ENCODE peak calls at places on chromosome 20, in seven cellular contexts. N is astrocyte, V is fibroblast of lung, O is neural progenitor cell, A is endothelial cell of umbilical vein, D is neuronal stem cell, M is H9. H is an unnamed sample. For H3K9me3, the result is how much of the 10 kb centered on the place peaks cover.

GRCh38 chr20:37299718-37300529 is 10.5 kb downstream of the MANBAL start:
- DNase-seq in N (peak), V (peak), O (no peak), A (no peak), D (no peak), M (no peak), H (peak)

GRCh38 chr20:56429496-56429895 is 17.4 kb downstream of the CASS4 start:
- DNase-seq in N (peak), V (peak), O (no peak), A (peak), D (no peak), M (no peak), H (peak)

GRCh38 chr20:44650777-44651493 is 564 bp downstream of the ADA start:
- DNase-seq in N (no peak), V (no peak), O (no peak), A (peak), D (no peak), M (no peak), H (no peak)

GRCh38 chr20:64188682-64189529 is 24.7 kb downstream of the MYT1 start:
- DNase-seq in N (peak), V (peak), O (peak), A (peak), D (peak), M (peak), H (peak)

GRCh38 chr20:45826381-45827019 is 612 bp downstream of the TNNC2 start:
- DNase-seq in N (no peak), V (no peak), O (no peak), A (no peak), D (no peak), M (no peak), H (peak)

GRCh38 chr20:45325367-45325766 is 17.3 kb upstream of the MATN4 start:
- DNase-seq in N (no peak), V (no peak), O (peak), A (no peak), D (no peak), M (no peak), H (no peak)

GRCh38 chr20:57095426-57095825 is 171.0 kb downstream of the BMP7 start:
- DNase-seq in N (no peak), V (no peak), O (no peak), A (no peak), D (no peak), M (no peak), H (no peak)

GRCh38 chr20:43658723-43659419 is 8.0 kb upstream of the MYBL2 start:
- DNase-seq in N (no peak), V (no peak), O (no peak), A (no peak), D (no peak), M (no peak), H (no peak)

GRCh38 chr20:39822667-39823066 is 860.5 kb downstream of the DHX35 start:
- DNase-seq in N (peak), V (peak), O (no peak), A (peak), D (no peak), M (no peak), H (peak)

GRCh38 chr20:9903048-9903651 is 64.3 kb upstream of the PAK5 start:
- DNase-seq in N (no peak), V (no peak), O (peak), A (peak), D (peak), M (peak), H (peak)

GRCh38 chr20:1163653-1164052 is 21.1 kb downstream of the TMEM74B start:
- DNase-seq in N (no peak), V (no peak), O (no peak), A (no peak), D (no peak), M (no peak), H (no peak)

GRCh38 chr20:37807901-37808751 is 94.8 kb upstream of the VSTM2L start:
- DNase-seq in N (no peak), V (no peak), O (peak), A (peak), D (no peak), M (no peak), H (no peak)

GRCh38 chr20:8161262-8162071 is 29.4 kb downstream of the PLCB1 start:
- DNase-seq in N (no peak), V (peak), O (no peak), A (peak), D (no peak), M (no peak), H (no peak)

GRCh38 chr20:53692465-53693067 is 98.9 kb upstream of the ZNF217 start:
- DNase-seq in N (peak), V (peak), O (no peak), A (peak), D (no peak), M (no peak), H (peak)

GRCh38 chr20:24627926-24628325 is 158.5 kb downstream of the SYNDIG1 start:
- DNase-seq in N (no peak), V (no peak), O (no peak), A (no peak), D (no peak), M (no peak), H (no peak)

GRCh38 chr20:36202891-36203338 is 33.4 kb upstream of the AAR2 start:
- DNase-seq in N (peak), V (peak), O (peak), A (peak), D (peak), M (peak), H (peak)

GRCh38 chr20:60365063-60365640 is 406.9 kb downstream of the CDH26 start:
- DNase-seq in N (no peak), V (no peak), O (peak), A (no peak), D (no peak), M (peak), H (no peak)

GRCh38 chr20:25525857-25526256 is 59.5 kb downstream of the NINL start:
- DNase-seq in N (peak), V (peak), O (no peak), A (no peak), D (no peak), M (no peak), H (peak)

GRCh38 chr20:37226889-37227288 is 34.7 kb downstream of the GHRH start:
- DNase-seq in N (peak), V (peak), O (no peak), A (no peak), D (no peak), M (no peak), H (no peak)

GRCh38 chr20:1533059-1533458 is 24.4 kb downstream of the SIRPD start:
- DNase-seq in N (no peak), V (no peak), O (peak), A (peak), D (no peak), M (peak), H (no peak)

GRCh38 chr20:48195121-48195870 is 410.0 kb upstream of the SULF2 start:
- DNase-seq in N (no peak), V (no peak), O (no peak), A (no peak), D (no peak), M (no peak), H (no peak)

GRCh38 chr20:9392892-9393857 is 121.2 kb upstream of the LAMP5 start:
- DNase-seq in N (peak), V (peak), O (peak), A (peak), D (peak), M (peak), H (peak)

GRCh38 chr20:38825901-38826625 is 20.6 kb downstream of the PPP1R16B start:
- DNase-seq in N (peak), V (peak), O (peak), A (peak), D (peak), M (no peak), H (peak)

GRCh38 chr20:47318596-47319516 is 37.6 kb downstream of the ZMYND8 start:
- DNase-seq in N (peak), V (peak), O (peak), A (peak), D (no peak), M (peak), H (peak)

GRCh38 chr20:39775110-39775509 is 813.0 kb downstream of the DHX35 start:
- DNase-seq in N (peak), V (peak), O (no peak), A (peak), D (no peak), M (no peak), H (peak)

GRCh38 chr20:63594043-63594561 is 20.1 kb upstream of the HELZ2 start:
- DNase-seq in N (peak), V (peak), O (no peak), A (peak), D (no peak), M (no peak), H (peak)

GRCh38 chr20:36434383-36434782 is 106.9 kb upstream of the MYL9 start:
- DNase-seq in N (no peak), V (no peak), O (no peak), A (no peak), D (no peak), M (no peak), H (no peak)

GRCh38 chr20:36571564-36572504 is 1.6 kb upstream of the TGIF2 start:
- DNase-seq in N (no peak), V (no peak), O (peak), A (no peak), D (no peak), M (peak), H (no peak)

GRCh38 chr20:5095931-5096330 is 23.8 kb downstream of the PCNA start:
- DNase-seq in N (no peak), V (no peak), O (no peak), A (no peak), D (no peak), M (no peak), H (no peak)

GRCh38 chr20:16407251-16408067 is 165.8 kb downstream of the KIF16B start:
- DNase-seq in N (no peak), V (peak), O (no peak), A (no peak), D (no peak), M (no peak), H (peak)

GRCh38 chr20:36569847-36570429 is 3.5 kb upstream of the TGIF2 start:
- DNase-seq in N (peak), V (peak), O (no peak), A (no peak), D (no peak), M (peak), H (peak)

GRCh38 chr20:33130553-33130952 is 37.4 kb upstream of the BPIFA2 start:
- DNase-seq in N (peak), V (peak), O (no peak), A (no peak), D (no peak), M (no peak), H (peak)

GRCh38 chr20:45343445-45343866 is 4.8 kb downstream of the SDC4 start:
- DNase-seq in N (no peak), V (no peak), O (no peak), A (no peak), D (no peak), M (no peak), H (peak)

GRCh38 chr20:31681128-31681727 is 41.4 kb downstream of the BCL2L1 start:
- DNase-seq in N (no peak), V (no peak), O (no peak), A (no peak), D (no peak), M (no peak), H (no peak)

GRCh38 chr20:31682927-31683326 is 39.7 kb downstream of the BCL2L1 start:
- DNase-seq in N (no peak), V (no peak), O (no peak), A (peak), D (no peak), M (no peak), H (no peak)

GRCh38 chr20:31680286-31681127 is 42.2 kb downstream of the BCL2L1 start:
- DNase-seq in N (no peak), V (no peak), O (no peak), A (no peak), D (no peak), M (no peak), H (no peak)

GRCh38 chr20:31681769-31682168 is 40.9 kb downstream of the BCL2L1 start:
- DNase-seq in N (no peak), V (no peak), O (no peak), A (no peak), D (no peak), M (no peak), H (no peak)

DNA sequence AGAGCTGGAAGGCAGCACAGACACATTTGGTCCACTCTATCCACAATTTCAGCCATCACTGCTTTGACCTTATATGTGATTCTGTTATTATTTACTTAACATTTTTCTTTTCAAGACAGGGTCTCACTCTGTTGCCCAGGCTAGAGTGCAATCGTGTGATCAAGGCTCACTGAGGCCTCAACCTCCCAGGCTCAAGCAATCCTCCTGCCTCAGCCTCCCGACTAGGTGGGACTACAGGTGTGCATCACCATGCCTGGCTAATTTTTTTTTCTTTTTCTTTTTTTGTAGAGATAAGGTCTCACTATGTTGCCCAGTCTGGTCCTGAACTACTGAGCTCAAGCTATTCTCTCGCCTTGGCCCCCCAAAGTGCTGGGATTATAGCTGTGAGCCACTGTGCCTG is 40.3 kb downstream of the BCL2L1 start:
- DNase-seq in N (no peak), V (no peak), O (no peak), A (no peak), D (no peak), M (no peak), H (no peak)
- H3K9ac ChIP-seq in N (no peak), V (no peak), O (no peak), A (no peak), D (no peak), M (no peak), H (no peak)

GRCh38 chr20:29301624-29302259 is 1955.7 kb upstream of the DEFB115 start:
- DNase-seq in N (no peak), V (no peak), O (no peak), A (no peak), D (no peak), M (no peak), H (no peak)
- H3K9me3 ChIP-seq in N (under half), V (under half), O (under half), A (under half), D (under half), M (half or more), H (under half)

GRCh38 chr20:41234546-41234945 is 83.0 kb downstream of the ZHX3 start:
- DNase-seq in N (no peak), V (no peak), O (peak), A (no peak), D (no peak), M (no peak), H (no peak)

GRCh38 chr20:41231136-41231535 is 86.4 kb downstream of the ZHX3 start:
- DNase-seq in N (no peak), V (no peak), O (no peak), A (no peak), D (no peak), M (no peak), H (no peak)

GRCh38 chr20:41231850-41232249 is 85.7 kb downstream of the ZHX3 start:
- DNase-seq in N (no peak), V (no peak), O (no peak), A (no peak), D (no peak), M (no peak), H (no peak)

GRCh38 chr20:41232971-41233926 is 84.3 kb downstream of the ZHX3 start:
- DNase-seq in N (peak), V (peak), O (no peak), A (peak), D (no peak), M (no peak), H (peak)

DNA sequence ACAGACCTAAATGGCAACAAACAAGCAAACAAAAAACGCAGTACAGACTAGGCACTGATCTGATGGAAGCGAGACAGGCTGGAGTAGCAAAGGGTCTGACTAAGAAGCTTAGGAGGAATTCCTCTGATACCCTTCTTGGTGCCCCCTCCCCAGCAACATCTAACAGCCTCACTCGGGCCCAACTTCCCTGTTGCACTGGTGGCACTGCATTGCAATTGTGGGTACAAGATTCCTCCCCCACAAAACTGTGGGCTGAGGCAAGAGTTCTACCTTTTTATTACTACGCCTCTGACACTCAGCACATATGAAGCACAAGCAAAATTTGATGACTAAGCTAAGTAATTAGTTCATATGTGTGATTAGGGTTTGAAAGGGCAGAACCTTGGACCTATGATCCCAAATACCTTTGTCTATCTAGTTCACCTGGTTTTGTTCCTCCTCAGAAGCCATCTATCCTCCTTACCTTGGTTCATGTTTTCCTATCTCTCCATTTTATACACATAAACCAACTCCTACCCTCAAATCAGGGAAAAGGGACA is 83.5 kb downstream of the ZHX3 start:
- DNase-seq in N (no peak), V (no peak), O (no peak), A (no peak), D (no peak), M (no peak), H (no peak)
- H3K9ac ChIP-seq in N (peak), V (no peak), O (no peak), A (no peak), D (no peak), M (no peak), H (peak)

GRCh38 chr20:49285233-49285668 is 7.4 kb upstream of the ZNFX1 start:
- DNase-seq in N (no peak), V (no peak), O (no peak), A (no peak), D (no peak), M (no peak), H (no peak)
- H3K9me3 ChIP-seq in N (under half), V (under half), O (under half), A (under half), D (half or more), M (under half), H (under half)

GRCh38 chr20:3237958-3238615 is 903 bp downstream of the SLC4A11 start:
- DNase-seq in N (no peak), V (no peak), O (peak), A (no peak), D (peak), M (no peak), H (no peak)
- H3K9ac ChIP-seq in N (no peak), V (no peak), O (no peak), A (no peak), D (peak), M (no peak), H (no peak)

DNA sequence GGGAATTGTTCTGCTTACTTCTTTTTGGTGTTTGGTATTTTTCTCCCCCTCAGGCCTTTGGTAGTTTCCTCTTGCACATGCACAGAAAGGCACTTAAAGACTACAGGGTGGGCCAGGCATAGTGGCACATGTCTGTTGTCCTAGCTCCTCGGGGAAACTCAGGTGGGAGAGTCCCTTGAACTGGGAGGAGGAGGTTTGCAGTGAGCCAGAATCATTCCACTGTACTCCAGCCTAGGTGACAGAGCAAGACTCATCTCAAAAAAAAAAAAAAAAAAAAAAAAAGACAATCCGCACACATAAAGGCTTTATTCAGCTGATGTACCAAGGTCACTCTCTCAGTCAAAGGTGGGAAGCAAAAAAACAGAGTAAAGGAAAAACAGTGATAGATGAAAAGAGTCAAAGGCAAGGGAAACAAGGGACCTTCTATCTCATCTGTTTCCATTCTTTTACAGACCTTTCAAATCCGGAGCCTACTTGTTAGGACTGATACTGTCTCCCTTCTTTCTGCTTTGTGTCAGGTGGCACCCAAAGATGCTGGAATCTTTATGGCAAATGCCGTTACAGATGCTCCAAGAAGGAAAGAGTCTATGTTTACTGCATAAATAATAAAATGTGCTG is 9.2 kb downstream of the DEFB123 start:
- DNase-seq in N (no peak), V (no peak), O (no peak), A (no peak), D (no peak), M (no peak), H (no peak)
- H3K9me3 ChIP-seq in N (under half), V (under half), O (under half), A (under half), D (under half), M (half or more), H (under half)

GRCh38 chr20:21184810-21185209 is 58.9 kb downstream of the KIZ start:
- DNase-seq in N (peak), V (peak), O (no peak), A (no peak), D (no peak), M (no peak), H (peak)

GRCh38 chr20:21185849-21186248 is 60.0 kb downstream of the KIZ start:
- DNase-seq in N (no peak), V (no peak), O (no peak), A (no peak), D (no peak), M (no peak), H (no peak)

GRCh38 chr20:21191839-21192238 is 66.0 kb downstream of the KIZ start:
- DNase-seq in N (no peak), V (peak), O (peak), A (no peak), D (peak), M (peak), H (no peak)

GRCh38 chr20:21190866-21191265 is 65.0 kb downstream of the KIZ start:
- DNase-seq in N (no peak), V (no peak), O (no peak), A (no peak), D (no peak), M (no peak), H (no peak)

DNA sequence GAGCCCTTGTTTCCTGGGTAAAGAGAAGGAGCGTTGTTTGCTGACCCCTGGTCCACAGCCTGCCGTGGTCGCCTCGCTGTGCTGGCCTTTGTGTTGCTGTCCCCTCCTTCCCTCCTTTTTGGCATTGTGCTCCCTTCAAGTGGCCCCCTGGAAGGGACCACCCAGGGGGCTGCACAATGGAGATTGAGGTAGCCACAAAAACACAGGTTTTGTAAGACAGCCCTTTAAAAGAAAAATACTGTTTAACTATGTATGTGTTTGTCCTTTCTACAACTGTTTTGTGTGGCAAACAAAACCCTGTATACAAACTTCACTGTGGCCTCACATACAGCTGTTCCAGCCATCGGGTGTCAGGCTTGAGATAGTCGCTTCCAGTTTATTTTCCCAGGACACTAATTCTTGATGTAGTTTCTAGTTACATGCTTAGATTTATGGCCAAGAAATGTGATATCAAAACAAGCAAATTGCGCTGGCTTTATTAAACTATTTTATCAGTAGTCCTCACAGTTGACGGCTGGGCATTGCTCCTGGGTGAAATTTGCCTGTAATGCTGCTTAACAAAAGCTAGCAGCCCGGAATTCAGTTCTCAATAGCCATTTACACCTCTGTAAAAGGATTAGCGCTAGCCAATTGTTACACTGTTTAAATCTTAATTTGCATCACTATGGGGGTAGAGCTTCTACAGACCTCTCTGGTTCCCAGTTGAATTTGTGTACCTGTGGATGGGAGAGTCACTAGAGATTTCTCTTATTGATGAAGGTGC is 64.1 kb downstream of the KIZ start:
- DNase-seq in N (no peak), V (no peak), O (peak), A (no peak), D (peak), M (peak), H (no peak)
- H3K9ac ChIP-seq in N (no peak), V (no peak), O (no peak), A (no peak), D (no peak), M (peak), H (no peak)